ENCODE peak calls at places on chromosomes 2 and 18, in eight cellular contexts. D is HFF-Myc, P is retinal pigment epithelial cell, H is fibroblast of lung, N is HL-60, Q is thyroid gland, G is tibial artery, F is HAP-1. K is an unnamed sample.
A peak's percentile ranks its signal among the peaks of the same experiment; 100 is the strongest.

GRCh38 chr18:56423626-56424025 is 214.8 kb downstream of the TXNL1 start:
- DNase-seq in G (no peak), Q (no peak), P (no peak), D (no peak), N (no peak), F (no peak), H (no peak), K (no peak)

GRCh38 chr2:85999131-85999831 is 106.4 kb downstream of the POLR1A start:
- DNase-seq in N (peak; percentile 59), D (no peak), P (no peak), H (no peak), Q (no peak), G (peak; percentile 65), F (no peak), K (no peak)

GRCh38 chr2:216696751-216697560 is 1.6 kb upstream of the IGFBP5 start:
- DNase-seq in G (no peak), Q (no peak), N (no peak), P (no peak), D (no peak), F (peak; percentile 62), H (peak; percentile 73), K (no peak)

GRCh38 chr2:200131307-200131706 is 175.2 kb upstream of the SPATS2L start:
- DNase-seq in F (no peak), H (no peak), N (no peak), Q (no peak), G (no peak), P (no peak), D (no peak), K (no peak)

GRCh38 chr2:217314021-217314460 is 454.2 kb upstream of the TNP1 start:
- DNase-seq in F (no peak), P (no peak), H (peak; percentile 51), N (no peak), D (peak; percentile 79), Q (no peak), G (no peak), K (peak; percentile 68)

GRCh38 chr2:168175469-168175868 is 71.9 kb downstream of the STK39 start:
- DNase-seq in G (no peak), F (no peak), D (no peak), P (no peak), H (no peak), N (no peak), Q (no peak), K (no peak)

GRCh38 chr18:48027401-48027931 is 97.0 kb upstream of the SMAD2 start:
- DNase-seq in G (peak; percentile 85), Q (peak; percentile 91), F (no peak), N (no peak), P (no peak), H (no peak), D (no peak), K (no peak)

GRCh38 chr2:173400760-173401159 is 46.1 kb downstream of the CDCA7 start:
- DNase-seq in F (peak; percentile 90), G (no peak), D (no peak), H (no peak), N (no peak), Q (no peak), P (no peak), K (no peak)

GRCh38 chr2:9373047-9373446 is 50.3 kb downstream of the ITGB1BP1 start:
- DNase-seq in F (no peak), Q (peak; percentile 96), G (no peak), D (no peak), P (no peak), N (no peak), H (no peak), K (no peak)

GRCh38 chr2:128585706-128586105 is 267.0 kb upstream of the HS6ST1 start:
- DNase-seq in G (no peak), Q (no peak), H (peak; percentile 87), D (peak; percentile 35), P (no peak), N (no peak), F (no peak), K (peak; percentile 22)

GRCh38 chr2:181937473-181937872 is 45.9 kb downstream of the ITPRID2 start:
- DNase-seq in G (no peak), H (peak; percentile 26), D (no peak), P (no peak), Q (peak; percentile 59), F (no peak), N (peak; percentile 73), K (no peak)

GRCh38 chr2:28495551-28496284 is at the start of gene PLB1:
- DNase-seq in F (no peak), D (no peak), Q (peak; percentile 32), N (no peak), P (no peak), G (no peak), H (no peak), K (no peak)

GRCh38 chr18:58216071-58216471 is 172.0 kb downstream of the NEDD4L start:
- DNase-seq in Q (peak; percentile 64), P (no peak), G (no peak), F (no peak), N (no peak), D (no peak), H (peak; percentile 52), K (no peak)

GRCh38 chr2:195666113-195666712 is 9.2 kb downstream of the SLC39A10 start:
- DNase-seq in D (no peak), Q (no peak), F (no peak), H (no peak), N (no peak), P (no peak), G (no peak), K (no peak)

GRCh38 chr2:168220971-168221819 is 26.2 kb downstream of the STK39 start:
- DNase-seq in G (no peak), F (no peak), P (no peak), H (no peak), D (no peak), Q (no peak), N (no peak), K (no peak)

GRCh38 chr2:128438091-128438490 is 119.4 kb upstream of the HS6ST1 start:
- DNase-seq in Q (no peak), P (no peak), G (peak; percentile 57), D (no peak), N (no peak), F (no peak), H (no peak), K (no peak)

GRCh38 chr2:64045938-64046337 is 26.7 kb upstream of the VPS54 start:
- DNase-seq in F (no peak), D (no peak), G (no peak), H (no peak), P (no peak), Q (no peak), N (no peak), K (no peak)

GRCh38 chr2:209469481-209469880 is 45.6 kb downstream of the MAP2 start:
- DNase-seq in G (no peak), N (no peak), H (no peak), P (no peak), D (no peak), Q (no peak), F (no peak), K (no peak)

GRCh38 chr2:209472386-209472832 is 48.6 kb downstream of the MAP2 start:
- DNase-seq in N (peak; percentile 29), Q (peak; percentile 7), H (peak; percentile 85), P (no peak), G (no peak), F (peak; percentile 28), D (no peak), K (peak; percentile 41)

GRCh38 chr2:209468796-209469325 is 45.0 kb downstream of the MAP2 start:
- DNase-seq in F (no peak), H (no peak), Q (no peak), D (no peak), G (no peak), P (no peak), N (no peak), K (peak; percentile 88)

GRCh38 chr2:209471037-209471436 is 47.2 kb downstream of the MAP2 start:
- DNase-seq in D (no peak), N (no peak), P (no peak), H (peak; percentile 21), Q (no peak), G (no peak), F (no peak), K (no peak)

DNA sequence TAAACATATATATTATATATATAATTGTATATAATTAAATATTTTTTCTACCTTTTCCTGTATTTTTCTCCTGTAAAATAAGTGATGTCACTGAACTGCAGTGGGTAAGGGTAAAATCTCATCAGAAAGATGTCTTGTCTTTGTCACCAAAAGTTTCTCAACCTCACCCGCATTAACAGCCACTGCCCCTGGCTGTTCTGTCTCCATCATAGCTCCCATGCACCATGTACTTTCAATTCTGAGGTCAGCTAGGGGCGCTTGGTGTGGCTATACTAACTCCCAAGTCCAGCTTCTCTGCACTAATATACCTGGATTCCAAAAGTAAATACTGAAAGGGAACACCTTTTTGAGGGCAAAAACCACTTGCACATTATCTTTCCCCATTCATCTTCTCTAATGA is 46.6 kb downstream of the MAP2 start:
- DNase-seq in N (no peak), Q (no peak), H (no peak), D (no peak), F (no peak), G (no peak), P (no peak), K (no peak)
- H3K4me3 ChIP-seq in N (no peak overlapping the region), Q (no peak overlapping the region), H (no peak overlapping the region), D (no peak overlapping the region), F (no peak overlapping the region), G (no peak overlapping the region), P (no peak overlapping the region), K (no peak overlapping the region)

GRCh38 chr2:33034784-33035183 is 88.0 kb downstream of the LTBP1 start:
- DNase-seq in H (peak; percentile 76), P (no peak), G (no peak), F (no peak), D (no peak), N (no peak), Q (no peak), K (no peak)
- H3K4me3 ChIP-seq in H (no peak overlapping the region), P (no peak overlapping the region), G (peak overlapping the region; percentile 22), F (no peak overlapping the region), D (no peak overlapping the region), N (no peak overlapping the region), Q (no peak overlapping the region), K (no peak overlapping the region)

GRCh38 chr2:222298000-222298310 is 843 bp downstream of the PAX3 start:
- DNase-seq in G (no peak), F (no peak), P (no peak), D (no peak), H (no peak), N (no peak), Q (no peak), K (no peak)
- H3K4me3 ChIP-seq in G (peak overlapping the region; percentile 54), F (no peak overlapping the region), P (no peak overlapping the region), D (peak overlapping the region; percentile 53), H (no peak overlapping the region), N (no peak overlapping the region), Q (no peak overlapping the region), K (peak overlapping the region; percentile 72)

DNA sequence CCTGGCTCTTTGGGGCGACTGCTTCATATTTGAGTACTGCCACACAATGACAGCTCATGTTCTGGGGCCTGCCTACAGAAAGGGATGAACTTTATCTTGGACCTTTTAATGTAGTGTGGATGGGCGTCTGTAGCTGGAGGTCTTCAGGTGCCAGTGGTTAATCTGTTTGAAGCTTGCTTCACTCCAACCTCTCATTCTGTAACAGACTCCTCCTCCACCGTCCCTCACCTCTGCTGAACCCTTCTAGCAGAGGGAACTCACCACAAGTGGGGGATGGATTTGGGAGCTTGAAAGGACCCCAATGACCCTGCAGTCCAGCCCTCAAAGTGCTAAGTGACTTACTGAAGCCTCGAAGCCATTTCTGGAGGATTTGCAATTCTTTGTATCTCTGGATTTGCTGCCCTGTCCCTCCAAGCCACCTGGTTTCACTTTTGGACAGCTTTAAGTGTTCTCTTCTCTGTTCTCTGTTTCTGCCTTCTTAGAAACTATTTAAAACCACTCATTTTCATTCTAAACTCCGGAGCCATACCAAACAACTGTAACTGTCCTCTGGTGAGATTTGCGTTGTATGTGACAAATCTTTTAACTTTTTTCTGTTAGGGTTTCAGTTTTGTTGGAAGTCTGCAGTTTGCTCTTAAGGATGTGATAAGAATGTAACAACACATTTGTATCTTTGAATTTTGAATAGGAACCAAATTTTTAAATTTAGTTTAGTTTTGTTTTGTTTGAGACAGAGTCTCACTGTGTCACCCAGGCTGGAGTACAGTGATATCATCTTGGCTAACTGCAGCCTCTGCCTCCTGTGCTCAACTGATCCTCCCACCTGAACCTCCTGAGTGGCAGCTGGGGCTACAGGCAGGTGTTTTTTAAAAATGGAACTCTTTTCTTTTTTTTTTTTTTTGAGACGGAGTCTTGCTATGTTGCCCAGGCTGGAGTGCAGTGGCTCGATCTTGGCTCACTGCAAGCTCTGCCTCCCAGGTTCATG is 37.0 kb upstream of the CASP8 start:
- DNase-seq in D (no peak), Q (no peak), P (no peak), N (no peak), H (no peak), G (no peak), F (no peak), K (no peak)
- H3K4me3 ChIP-seq in D (no peak overlapping the region), Q (no peak overlapping the region), P (no peak overlapping the region), N (no peak overlapping the region), H (peak overlapping the region; percentile 10), G (no peak overlapping the region), F (no peak overlapping the region), K (no peak overlapping the region)